ENCODE peak calls at places on chromosomes 13 and 19, in four cellular contexts. D is anterior cingulate cortex; P is activated gamma-delta T cell treated with anti-CD3 and anti-CD28 coated beads, Interleukin-2, amount 50 U/mL, for 16 hours; S is bronchial epithelial cell. N is an unnamed sample.

GRCh38 chr19:27742041-27742440 is 1470.9 kb downstream of the UQCRFS1 start:
- DNase-seq in S (no peak), P (no peak), D (no peak), N (no peak)

GRCh38 chr13:110329258-110329657 is 22.2 kb downstream of the COL4A2 start:
- DNase-seq in P (no peak), D (no peak), S (no peak), N (no peak)

GRCh38 chr19:8254286-8255001 is 45.3 kb downstream of the CERS4 start:
- DNase-seq in P (no peak), S (no peak), D (no peak), N (no peak)

GRCh38 chr13:49540552-49540951 is 44.8 kb downstream of the PHF11 start:
- DNase-seq in P (no peak), D (no peak), S (no peak), N (no peak)

GRCh38 chr13:48585456-48585840 is 52.6 kb upstream of the RCBTB2 start:
- DNase-seq in S (no peak), P (no peak), D (peak), N (no peak)

GRCh38 chr13:48353590-48353989 is 50.0 kb downstream of the RB1 start:
- DNase-seq in D (no peak), S (no peak), P (no peak), N (no peak)

GRCh38 chr19:8334458-8335342 is 8.4 kb downstream of the KANK3 start:
- DNase-seq in P (no peak), D (no peak), S (peak), N (peak)

GRCh38 chr13:73355134-73355533 is 296.3 kb downstream of the KLF5 start:
- DNase-seq in P (no peak), D (no peak), S (peak), N (no peak)

GRCh38 chr13:39073983-39074382 is 35.7 kb downstream of the NHLRC3 start:
- DNase-seq in D (no peak), P (no peak), S (peak), N (no peak)

GRCh38 chr13:79485014-79485441 is 4.1 kb downstream of the NDFIP2 start:
- DNase-seq in S (peak), P (no peak), D (no peak), N (no peak)

GRCh38 chr13:30802953-30803478 is 67.7 kb downstream of the ALOX5AP start:
- DNase-seq in S (peak), D (peak), P (peak), N (peak)

N was measured in stimulated activated effector memory CD8-positive, alpha-beta T cell treated with anti-CD3 and anti-CD28 coated beads, Interleukin-12 subunit alpha, Interleukin-12 subunit beta, amount 100 ng/mL, for 72 hours.